ENCODE peak calls at places on chromosomes 1 and 21, in four cellular contexts. F is fibroblast of pulmonary artery, L is neural progenitor cell, P is GM12865. G is an unnamed sample.
A peak's percentile ranks its signal among the peaks of the same experiment; 100 is the strongest.

GRCh38 chr1:246836169-246836568 is 95.6 kb downstream of the AHCTF1 start:
- DNase-seq in L (no peak), F (peak; percentile 34), P (no peak), G (no peak)

GRCh38 chr21:42739061-42739931 is 85.9 kb downstream of the PDE9A start:
- DNase-seq in P (no peak), L (no peak), F (no peak), G (no peak)

GRCh38 chr1:231990388-231990787 is 363.8 kb downstream of the DISC1 start:
- DNase-seq in P (no peak), F (no peak), L (no peak), G (no peak)

GRCh38 chr1:79561521-79561978 is 555.0 kb upstream of the ADGRL4 start:
- DNase-seq in P (no peak), L (no peak), F (no peak), G (no peak)

GRCh38 chr1:148263906-148264255 is 111.8 kb upstream of the NBPF11 start:
- DNase-seq in P (no peak), L (no peak), F (no peak), G (no peak)

GRCh38 chr1:242002528-242002927 is 3.6 kb upstream of the MAP1LC3C start:
- DNase-seq in F (no peak), L (no peak), P (no peak), G (no peak)

GRCh38 chr1:163068716-163069115 is 445 bp upstream of the RGS4 start:
- DNase-seq in L (no peak), F (peak; percentile 76), P (no peak), G (no peak)

GRCh38 chr21:25735895-25736597 is 1.3 kb downstream of the GABPA start:
- DNase-seq in F (peak; percentile 52), L (peak; percentile 29), P (peak; percentile 26), G (no peak)

GRCh38 chr1:231420959-231421615 is 1.0 kb downstream of the EGLN1 start:
- DNase-seq in L (peak; percentile 66), F (peak; percentile 48), P (peak; percentile 61), G (peak; percentile 28)

GRCh38 chr1:28867850-28868249 is 46.5 kb upstream of the EPB41 start:
- DNase-seq in P (no peak), L (no peak), F (no peak), G (no peak)

GRCh38 chr1:226051356-226051755 is 11.2 kb upstream of the H3-3A start:
- DNase-seq in L (no peak), F (no peak), P (no peak), G (no peak)

GRCh38 chr1:246447501-246447900 is 59.6 kb downstream of the SMYD3 start:
- DNase-seq in L (no peak), F (no peak), P (no peak), G (no peak)

GRCh38 chr1:207966521-207966920 is 55.6 kb upstream of the CD34 start:
- DNase-seq in P (no peak), L (no peak), F (no peak), G (no peak)

DNA sequence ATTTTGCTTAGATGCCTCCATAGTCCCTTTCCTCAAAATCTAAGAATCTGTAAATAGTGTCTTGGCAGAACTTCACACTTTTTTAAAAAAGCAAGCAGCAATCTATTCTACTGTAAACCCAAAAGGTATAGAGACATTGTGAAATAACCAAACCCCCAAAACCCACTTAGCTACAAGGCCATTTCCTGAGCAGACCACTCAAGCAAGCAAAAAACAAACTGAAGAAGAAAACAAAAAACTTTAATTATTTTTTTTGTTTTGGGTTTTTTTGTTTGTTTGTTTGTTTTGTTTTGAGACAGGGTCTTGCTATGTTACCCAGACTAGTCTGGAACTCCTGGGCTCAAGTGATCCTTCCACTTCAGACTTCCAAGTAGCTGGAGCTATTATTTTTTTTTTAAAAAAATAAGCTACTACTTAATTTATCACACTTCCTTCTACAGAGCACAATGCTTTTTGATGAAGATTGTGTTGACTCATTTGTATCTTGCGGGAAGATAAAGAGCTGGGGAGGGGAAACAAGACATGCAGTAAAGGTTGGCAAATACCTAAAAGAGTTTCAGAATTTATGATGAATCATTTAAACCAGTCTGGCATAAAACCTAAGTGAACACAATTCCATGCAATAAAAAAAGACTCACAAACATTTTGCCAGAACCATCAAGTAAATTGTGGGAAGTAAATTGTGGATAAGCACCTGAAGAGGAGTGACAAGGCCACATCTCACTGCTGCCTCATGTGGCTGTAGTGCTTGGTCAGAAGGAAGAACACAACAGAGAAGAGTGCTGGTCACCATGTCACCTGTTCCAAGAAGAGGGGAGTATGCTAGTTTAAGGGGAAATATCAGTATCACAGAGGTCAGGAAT is 2.7 kb upstream of the PTPN22 start:
- DNase-seq in P (peak; percentile 76), L (peak; percentile 9), F (peak; percentile 59), G (no peak)
- TF ChIP-seq CTCF in P (peak; percentile 60), L (peak; percentile 35), F (peak; percentile 49), G (peak; percentile 55)

GRCh38 chr21:32994305-32994704 is 31.4 kb upstream of the OLIG2 start:
- DNase-seq in F (peak; percentile 50), P (peak; percentile 5), L (no peak), G (peak; percentile 32)
- TF ChIP-seq CTCF in F (peak; percentile 62), P (peak; percentile 22), L (peak; percentile 53), G (peak; percentile 34)

GRCh38 chr1:113809651-113810602 is 2.3 kb downstream of the RSBN1 start:
- DNase-seq in L (no peak), F (no peak), P (no peak), G (no peak)
- TF ChIP-seq CTCF in L (no peak), F (no peak), P (no peak), G (no peak)

GRCh38 chr1:53752281-53752680 is 13.3 kb upstream of the GLIS1 start:
- DNase-seq in P (no peak), L (no peak), F (no peak), G (no peak)

GRCh38 chr1:53754484-53755312 is 15.7 kb upstream of the GLIS1 start:
- DNase-seq in L (peak; percentile 75), F (peak; percentile 83), P (peak; percentile 58), G (peak; percentile 54)
- TF ChIP-seq CTCF in L (peak; percentile 82), F (peak; percentile 83), P (peak; percentile 63), G (peak; percentile 68)

GRCh38 chr1:46242918-46243317 is 4.6 kb upstream of the RAD54L start:
- DNase-seq in F (no peak), L (no peak), P (no peak), G (no peak)

GRCh38 chr1:46248122-46248920 is 758 bp downstream of the RAD54L start:
- DNase-seq in P (peak; percentile 70), L (peak; percentile 65), F (no peak), G (no peak)

GRCh38 chr1:46247433-46248121 is at the start of gene RAD54L:
- DNase-seq in P (peak; percentile 100), F (peak; percentile 99), L (peak; percentile 99), G (peak; percentile 98)

GRCh38 chr1:46246548-46247432 is 773 bp upstream of the RAD54L start:
- DNase-seq in L (no peak), F (peak; percentile 46), P (peak; percentile 70), G (peak; percentile 70)

GRCh38 chr1:46244656-46245371 is 2.7 kb upstream of the RAD54L start:
- DNase-seq in P (peak; percentile 49), F (peak; percentile 43), L (no peak), G (peak; percentile 72)
- TF ChIP-seq CTCF in P (peak; percentile 43), F (peak; percentile 41), L (peak; percentile 45), G (peak; percentile 41)

DNA sequence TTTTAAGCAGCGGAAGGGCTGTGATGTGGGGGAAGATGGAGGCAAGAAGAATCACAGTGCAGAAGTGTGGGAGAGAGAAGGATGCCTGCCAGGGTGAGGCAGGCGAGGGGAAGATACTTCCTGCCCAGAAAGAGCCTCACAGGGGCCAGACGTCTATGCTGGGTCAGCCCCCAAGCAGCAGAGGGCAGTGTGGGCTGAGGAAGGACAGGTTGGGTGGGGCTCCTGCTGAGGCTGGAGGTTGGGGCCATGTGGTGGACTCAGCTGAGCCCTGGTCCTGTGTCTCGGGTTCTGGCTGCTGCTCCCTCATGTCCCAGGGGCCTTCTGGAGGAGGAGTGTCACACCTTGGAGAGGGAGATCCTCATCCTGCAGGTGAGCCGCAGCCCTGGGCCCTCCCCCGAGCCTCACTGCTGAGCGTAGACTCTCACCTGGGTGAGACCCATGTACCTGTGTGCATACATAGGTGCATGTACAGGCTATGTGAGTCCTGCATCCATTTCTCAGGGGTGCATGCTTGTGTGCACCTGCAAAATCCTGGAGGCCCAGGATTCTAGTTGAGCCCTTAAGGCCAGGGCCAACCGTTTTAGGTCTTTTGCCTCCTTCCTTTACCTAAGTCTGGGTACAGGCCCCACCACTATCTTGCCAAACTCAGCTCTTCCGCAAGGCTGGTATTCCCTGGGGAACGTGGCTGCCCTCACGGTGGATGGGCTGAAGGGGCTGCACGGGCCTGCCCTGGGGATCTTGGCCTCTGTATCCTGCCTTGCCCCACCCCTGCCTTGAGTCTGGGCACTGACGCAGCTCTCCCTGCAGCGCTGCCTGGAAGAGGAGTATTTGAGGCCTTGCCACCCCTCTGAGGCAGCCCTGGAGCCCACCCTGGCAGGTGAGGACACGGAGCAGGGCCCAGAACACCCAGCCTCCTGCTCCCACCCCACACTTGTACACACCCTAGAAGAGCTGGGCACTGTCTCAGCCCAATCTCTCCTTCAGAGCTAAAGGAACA is 3.7 kb downstream of the CCDC24 start:
- DNase-seq in L (peak; percentile 51), P (peak; percentile 53), F (peak; percentile 33), G (peak; percentile 51)
- TF ChIP-seq CTCF in L (peak; percentile 49), P (peak; percentile 34), F (peak; percentile 38), G (peak; percentile 47)

GRCh38 chr1:88221396-88221795 is 462.7 kb upstream of the PKN2 start:
- DNase-seq in L (no peak), F (no peak), P (no peak), G (no peak)

GRCh38 chr1:88217386-88217785 is 466.7 kb upstream of the PKN2 start:
- DNase-seq in F (no peak), P (no peak), L (no peak), G (no peak)

DNA sequence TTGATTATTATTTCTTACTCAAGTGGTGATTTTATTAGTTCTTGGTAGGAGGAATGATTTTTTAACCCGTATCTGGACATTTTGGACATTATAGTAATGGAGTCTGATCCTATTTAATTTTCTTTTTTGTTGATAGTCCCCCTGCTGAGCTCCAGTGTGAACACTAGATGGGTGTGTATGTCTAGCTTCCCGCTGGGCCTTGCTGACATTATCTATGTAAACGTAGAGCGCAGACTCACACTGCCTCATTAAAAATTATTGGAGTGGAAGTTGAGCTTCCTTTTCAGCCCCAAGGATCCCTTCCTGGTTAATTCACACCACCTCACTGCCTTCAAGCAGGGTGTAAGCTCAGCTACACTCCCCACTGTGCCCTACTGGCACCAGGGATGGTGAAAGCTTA is 467.6 kb upstream of the PKN2 start:
- DNase-seq in F (no peak), L (no peak), P (no peak), G (no peak)
- TF ChIP-seq CTCF in F (no peak), L (no peak), P (no peak), G (no peak)

DNA sequence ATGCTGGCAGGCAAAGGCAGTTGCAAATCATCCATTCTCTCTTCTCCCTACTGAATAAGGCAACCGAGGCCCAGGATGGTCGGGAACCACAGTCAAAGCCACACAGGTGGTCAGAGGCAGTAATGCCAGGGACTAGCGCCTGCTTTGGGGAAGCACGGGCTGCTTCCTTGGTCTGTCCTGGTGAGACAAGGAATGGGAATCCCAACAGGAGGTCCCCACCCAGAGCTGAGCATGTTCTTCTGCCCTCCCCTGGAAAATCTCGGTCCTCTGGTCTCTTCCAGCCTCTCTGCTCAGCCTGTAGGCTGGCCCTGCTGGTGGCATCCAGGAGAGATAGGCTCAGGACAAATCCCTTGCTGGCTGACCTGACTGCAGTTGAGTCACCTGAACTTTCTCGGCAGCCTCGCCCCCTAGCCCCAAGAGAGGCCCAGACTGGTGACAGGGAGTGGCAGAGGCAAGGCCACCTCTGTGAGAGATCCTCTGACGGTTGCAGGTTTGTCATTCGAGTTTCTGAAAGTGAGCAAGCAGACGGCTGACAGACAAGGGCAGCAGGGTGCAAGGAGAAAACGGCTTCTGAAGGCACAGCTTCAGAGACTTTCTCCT is 5.8 kb downstream of the OLIG1 start:
- DNase-seq in L (peak; percentile 17), F (no peak), P (no peak), G (no peak)
- TF ChIP-seq CTCF in L (no peak), F (no peak), P (no peak), G (no peak)

G was measured in GM13977.